ENCODE peak calls at places on chromosome 11, in six cellular contexts. Q is fibroblast of lung, P is PC-3, D is HCT116, X is GM23248, A is neural progenitor cell. U is an unnamed sample. For H3K4me1, the result is how much of the 10 kb centered on the place peaks cover.

GRCh38 chr11:118247041-118247440 is 5.1 kb downstream of the MPZL3 start:
- DNase-seq in X (no peak), P (peak), A (no peak), Q (no peak), D (no peak), U (no peak)

GRCh38 chr11:97078443-97078842 is 688.6 kb downstream of the JRKL start:
- DNase-seq in D (no peak), Q (no peak), X (no peak), P (no peak), A (no peak), U (no peak)

GRCh38 chr11:23201936-23202522 is 341.8 kb upstream of the CCDC179 start:
- DNase-seq in P (no peak), X (peak), A (no peak), Q (no peak), D (no peak), U (no peak)

GRCh38 chr11:70742553-70743291 is 344.4 kb downstream of the CTTN start:
- DNase-seq in P (no peak), Q (no peak), X (no peak), D (no peak), A (peak), U (no peak)

GRCh38 chr11:73218106-73218829 is at the start of gene P2RY2:
- DNase-seq in X (peak), A (peak), D (peak), P (peak), Q (peak), U (no peak)

GRCh38 chr11:73175551-73176144 is 33.5 kb upstream of the FCHSD2 start:
- DNase-seq in D (no peak), A (no peak), X (no peak), P (no peak), Q (no peak), U (no peak)

GRCh38 chr11:70866834-70867233 is 385.5 kb downstream of the SHANK2 start:
- DNase-seq in P (no peak), D (no peak), A (no peak), X (no peak), Q (no peak), U (no peak)

GRCh38 chr11:28245131-28245530 is 136.9 kb downstream of the METTL15 start:
- DNase-seq in P (no peak), A (no peak), D (no peak), X (peak), Q (peak), U (no peak)

GRCh38 chr11:118051611-118052461 is 25.0 kb upstream of the TMPRSS4 start:
- DNase-seq in P (no peak), X (no peak), Q (no peak), A (no peak), D (no peak), U (no peak)

GRCh38 chr11:110095554-110095953 is 2.4 kb downstream of the ZC3H12C start:
- DNase-seq in Q (peak), A (no peak), P (peak), D (peak), X (peak), U (no peak)
- H3K27ac ChIP-seq in Q (no peak), A (no peak), P (peak), D (no peak), X (no peak), U (no peak)

GRCh38 chr11:32326522-32326921 is 108.8 kb downstream of the WT1 start:
- DNase-seq in Q (no peak), D (no peak), P (no peak), X (peak), A (no peak), U (no peak)

GRCh38 chr11:32325725-32326124 is 109.6 kb downstream of the WT1 start:
- DNase-seq in A (no peak), X (no peak), P (no peak), D (no peak), Q (no peak), U (no peak)

GRCh38 chr11:32328392-32328791 is 106.9 kb downstream of the WT1 start:
- DNase-seq in X (no peak), P (no peak), A (no peak), D (no peak), Q (no peak), U (peak)

GRCh38 chr11:32323814-32324130 is 111.6 kb downstream of the WT1 start:
- DNase-seq in X (no peak), A (no peak), P (no peak), Q (no peak), D (no peak), U (no peak)

GRCh38 chr11:32325187-32325586 is 110.2 kb downstream of the WT1 start:
- DNase-seq in X (no peak), P (no peak), D (no peak), Q (no peak), A (no peak), U (no peak)
- H2AFZ ChIP-seq in X (no peak), P (peak), D (no peak), Q (no peak), A (no peak), U (no peak)

GRCh38 chr11:102026217-102026616 is 21.0 kb upstream of the CFAP300 start:
- DNase-seq in Q (no peak), X (no peak), D (no peak), P (no peak), A (no peak), U (no peak)
- H3K4me1 ChIP-seq in Q (under half), X (under half), D (under half), P (under half), A (under half), U (under half)

GRCh38 chr11:65616575-65617001 is 1.0 kb downstream of the PCNX3 start:
- DNase-seq in Q (no peak), X (no peak), P (no peak), D (no peak), A (no peak), U (no peak)
- H3K27ac ChIP-seq in Q (peak), X (peak), P (peak), D (peak), A (no peak), U (peak)

GRCh38 chr11:2376751-2377451 is at the start of gene CD81:
- DNase-seq in P (peak), Q (no peak), A (peak), X (peak), D (no peak), U (peak)
- H2AFZ ChIP-seq in P (peak), Q (no peak), A (peak), X (peak), D (no peak), U (no peak)

GRCh38 chr11:111370902-111371578 is 8.0 kb downstream of the POU2AF1 start:
- DNase-seq in D (no peak), Q (no peak), P (no peak), X (no peak), A (no peak), U (peak)

GRCh38 chr11:111370270-111370901 is 8.7 kb downstream of the POU2AF1 start:
- DNase-seq in A (no peak), X (no peak), P (no peak), D (no peak), Q (no peak), U (peak)

GRCh38 chr11:111372538-111372937 is 6.5 kb downstream of the POU2AF1 start:
- DNase-seq in A (no peak), Q (no peak), D (no peak), X (no peak), P (no peak), U (no peak)

GRCh38 chr11:111376453-111376871 is 2.6 kb downstream of the POU2AF1 start:
- DNase-seq in A (no peak), Q (no peak), P (peak), X (no peak), D (no peak), U (peak)

DNA sequence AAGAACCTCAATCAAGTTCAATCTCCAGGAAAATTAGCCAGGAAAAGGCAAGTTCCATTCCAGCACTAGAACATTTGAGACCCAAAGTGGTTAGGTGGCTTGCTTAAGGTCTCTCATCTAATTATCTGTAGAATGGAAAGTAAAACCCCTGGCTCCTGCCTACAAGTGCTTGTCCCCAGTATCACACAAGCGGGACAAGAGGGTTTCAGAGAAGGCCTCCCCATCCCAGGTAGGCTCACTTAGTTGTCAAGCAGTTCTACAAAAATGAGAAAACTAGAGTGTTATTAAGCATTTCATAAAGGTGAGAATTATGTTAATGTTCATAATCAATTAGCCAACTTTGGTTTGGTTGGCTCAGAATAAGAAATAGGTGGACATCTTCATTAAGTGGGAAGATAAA is 5.5 kb downstream of the POU2AF1 start:
- DNase-seq in D (no peak), P (no peak), Q (no peak), X (no peak), A (no peak), U (peak)
- H3K4me1 ChIP-seq in D (under half), P (under half), Q (under half), X (under half), A (under half), U (half or more)

GRCh38 chr11:119912214-119912613 is 183.2 kb upstream of the NECTIN1 start:
- DNase-seq in P (no peak), D (no peak), A (no peak), X (no peak), Q (no peak), U (no peak)
- H3K27ac ChIP-seq in P (no peak), D (no peak), A (no peak), X (no peak), Q (no peak), U (no peak)

DNA sequence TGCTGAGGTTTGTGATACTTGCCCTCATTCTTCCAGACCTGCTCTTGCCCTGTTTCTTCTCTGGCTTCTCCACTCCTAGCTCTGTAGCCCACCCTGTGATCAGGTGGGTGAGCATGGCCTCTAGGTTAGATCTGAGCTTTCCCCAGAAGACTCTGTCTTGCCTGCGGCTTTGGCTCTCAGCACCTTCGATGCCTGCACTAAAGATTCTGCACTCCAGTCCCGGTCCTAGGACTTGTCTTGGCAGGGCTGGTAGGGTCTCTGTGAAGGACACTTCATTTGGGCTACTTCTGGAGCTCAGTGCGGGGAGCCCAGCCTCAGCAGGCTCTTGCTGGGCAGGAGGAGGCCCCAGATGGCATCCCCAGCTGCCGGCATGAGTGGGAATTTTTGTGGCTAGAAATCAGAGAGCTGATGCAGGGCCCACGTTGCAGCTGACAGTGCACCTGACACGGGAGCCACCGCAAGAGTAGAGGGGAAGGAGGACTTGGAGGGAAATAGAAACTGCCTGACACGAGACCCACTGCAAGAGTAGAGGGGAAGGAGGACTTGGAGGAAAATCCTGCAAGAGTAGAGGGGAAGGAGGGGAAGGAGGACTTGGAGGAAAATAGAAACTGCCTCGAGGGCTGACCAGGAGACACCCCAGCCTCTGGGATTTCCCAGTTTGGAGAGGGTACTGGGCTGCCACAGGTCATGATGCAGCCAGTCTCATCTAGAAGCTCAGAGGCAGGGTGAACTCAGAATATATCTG is 226.9 kb upstream of the B3GAT1 start:
- DNase-seq in A (no peak), Q (no peak), X (no peak), D (no peak), P (no peak), U (no peak)
- H2AFZ ChIP-seq in A (no peak), Q (no peak), X (no peak), D (no peak), P (no peak), U (no peak)

GRCh38 chr11:8775341-8776133 is 92.9 kb downstream of the RPL27A start:
- DNase-seq in A (no peak), P (peak), D (no peak), X (no peak), Q (peak), U (no peak)
- H3K4me1 ChIP-seq in A (under half), P (under half), D (under half), X (under half), Q (under half), U (under half)

U was measured in Karpas-422.